ENCODE peak calls at places on chromosomes 6 and 20, in five cellular contexts. L is aorta, D is heart left ventricle, S is Panc1, E is HCT116. A is an unnamed sample.

GRCh38 chr6:144408151-144408550 is 123.0 kb downstream of the UTRN start:
- ATAC-seq in D (peak; percentile 58), S (no peak), E (no peak), L (no peak), A (no peak)

GRCh38 chr6:139833592-139833991 is 459.1 kb upstream of the CITED2 start:
- ATAC-seq in E (no peak), D (no peak), L (no peak), S (no peak), A (no peak)

GRCh38 chr6:107827541-107827940 is 3.4 kb upstream of the SCML4 start:
- ATAC-seq in E (no peak), S (no peak), D (no peak), L (no peak), A (no peak)

GRCh38 chr6:15023448-15023847 is 222.4 kb upstream of the JARID2 start:
- ATAC-seq in L (no peak), S (no peak), E (no peak), D (no peak), A (no peak)

GRCh38 chr6:119985952-119986736 is 636.6 kb upstream of the MAN1A1 start:
- ATAC-seq in S (no peak), L (no peak), D (no peak), E (no peak), A (no peak)

GRCh38 chr6:134199848-134200606 is 117.9 kb downstream of the SGK1 start:
- ATAC-seq in E (no peak), S (no peak), L (no peak), D (no peak), A (no peak)

GRCh38 chr6:16432075-16433032 is 194.0 kb downstream of the GMPR start:
- ATAC-seq in D (no peak), S (no peak), E (no peak), L (peak; percentile 26), A (no peak)

GRCh38 chr20:41664584-41664983 is 46.4 kb upstream of the CHD6 start:
- ATAC-seq in L (no peak), E (peak; percentile 80), S (peak; percentile 45), D (no peak), A (no peak)

GRCh38 chr6:132190097-132190814 is 211.0 kb downstream of the MOXD1 start:
- ATAC-seq in L (no peak), S (no peak), E (no peak), D (peak; percentile 58), A (no peak)

GRCh38 chr6:62328607-62329006 is 42.6 kb upstream of the KHDRBS2 start:
- ATAC-seq in E (no peak), D (no peak), L (no peak), S (no peak), A (no peak)

GRCh38 chr6:122008105-122009100 is 391.0 kb upstream of the HSF2 start:
- ATAC-seq in S (no peak), L (no peak), D (peak; percentile 98), E (no peak), A (no peak)

GRCh38 chr20:34001378-34001777 is 7.7 kb downstream of the RALY start:
- ATAC-seq in D (no peak), S (no peak), E (no peak), L (no peak), A (no peak)

GRCh38 chr6:126788961-126789365 is 329.5 kb upstream of the RSPO3 start:
- ATAC-seq in S (no peak), L (peak; percentile 78), E (no peak), D (no peak), A (peak; percentile 60)

GRCh38 chr20:20894280-20894679 is 181.8 kb upstream of the RALGAPA2 start:
- ATAC-seq in S (peak; percentile 51), L (no peak), D (no peak), E (no peak), A (no peak)

GRCh38 chr20:43667341-43668132 is 623 bp downstream of the MYBL2 start:
- ATAC-seq in E (peak; percentile 37), L (no peak), S (peak; percentile 14), D (no peak), A (no peak)
- H3K4me3 ChIP-seq in E (peak overlapping the region; percentile 78), L (no peak overlapping the region), S (peak overlapping the region; percentile 60), D (peak overlapping the region; percentile 36), A (peak overlapping the region; percentile 38)

GRCh38 chr20:62462976-62463592 is 12.7 kb downstream of the GATA5 start:
- ATAC-seq in L (no peak), E (no peak), S (no peak), D (no peak), A (no peak)

GRCh38 chr20:62464080-62464770 is 11.6 kb downstream of the GATA5 start:
- ATAC-seq in S (no peak), E (no peak), L (no peak), D (no peak), A (no peak)

GRCh38 chr20:62466071-62466760 is 9.6 kb downstream of the GATA5 start:
- ATAC-seq in E (no peak), D (no peak), L (no peak), S (no peak), A (no peak)

GRCh38 chr20:62466806-62467537 is 8.8 kb downstream of the GATA5 start:
- ATAC-seq in L (no peak), E (peak; percentile 29), D (no peak), S (peak; percentile 30), A (no peak)

DNA sequence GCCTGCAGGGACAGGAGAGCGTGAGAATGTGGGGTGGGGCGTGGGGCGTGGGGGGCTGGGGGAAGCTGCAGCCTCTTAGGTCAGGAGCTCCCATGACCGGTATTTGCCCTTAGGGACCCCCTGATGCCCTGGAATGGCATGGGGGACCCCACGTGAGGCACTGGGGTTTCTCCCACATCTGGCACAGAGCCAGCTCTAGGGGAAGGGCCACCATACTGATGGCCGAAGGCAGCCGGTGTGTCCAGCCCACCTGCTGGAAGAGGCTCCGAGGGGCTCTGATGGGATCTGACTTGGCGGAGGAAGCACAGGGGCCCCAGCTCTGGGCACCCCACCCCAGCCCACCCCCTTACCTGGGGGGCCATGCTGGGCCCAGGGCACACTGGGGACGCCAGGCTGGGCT is 10.8 kb downstream of the GATA5 start:
- ATAC-seq in D (no peak), S (no peak), L (no peak), E (no peak), A (no peak)
- H3K4me3 ChIP-seq in D (no peak overlapping the region), S (no peak overlapping the region), L (no peak overlapping the region), E (no peak overlapping the region), A (no peak overlapping the region)

DNA sequence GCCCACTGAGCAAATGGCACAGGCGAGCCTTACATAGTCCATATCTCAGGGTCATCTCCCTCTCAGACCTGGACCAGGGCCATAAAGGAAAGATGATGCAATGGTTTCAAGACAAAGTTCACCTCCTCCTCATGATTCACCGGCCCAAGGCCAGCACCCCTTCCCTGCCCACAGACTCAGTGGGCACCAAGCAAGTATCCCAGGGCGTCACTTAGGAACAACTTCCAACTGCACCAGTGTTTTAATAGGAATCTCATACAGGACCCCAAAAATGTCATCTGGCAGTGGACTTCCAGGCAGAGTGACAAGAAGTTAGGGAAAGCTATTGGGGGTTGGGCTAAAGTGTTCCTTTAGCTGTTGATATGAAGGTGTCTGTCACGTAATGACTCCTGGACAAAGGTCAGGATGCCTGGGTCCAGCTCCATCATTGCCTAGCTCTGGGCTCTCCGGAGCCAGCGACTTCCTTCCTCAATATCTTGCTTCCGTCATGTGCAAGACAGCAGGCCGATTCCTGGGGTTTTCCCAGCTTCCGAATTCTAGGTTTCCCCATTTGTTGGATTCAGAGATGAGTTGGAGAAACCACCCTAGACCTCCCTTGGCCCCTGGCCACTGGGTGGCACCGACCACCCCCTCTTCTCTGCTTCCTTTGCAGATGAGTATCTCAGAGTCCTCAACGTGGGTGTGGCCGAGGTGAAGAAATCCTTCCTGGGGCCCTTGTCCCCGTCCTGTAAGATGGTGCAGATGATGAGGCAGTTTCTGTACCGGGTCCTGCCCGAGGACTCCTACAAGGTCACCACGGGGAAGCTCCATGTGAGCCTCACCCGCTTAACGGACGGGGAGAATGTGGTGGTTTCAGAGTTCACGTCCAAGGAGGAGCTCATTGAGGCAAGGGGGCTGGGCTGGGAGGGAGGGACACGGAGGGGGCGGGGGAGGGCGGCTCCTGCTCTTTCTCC is 21.1 kb downstream of the PNPLA1 start:
- ATAC-seq in S (no peak), E (no peak), L (no peak), D (no peak), A (no peak)
- H3K4me3 ChIP-seq in S (no peak overlapping the region), E (no peak overlapping the region), L (no peak overlapping the region), D (no peak overlapping the region), A (no peak overlapping the region)

GRCh38 chr6:158816329-158816728 is 2.8 kb downstream of the EZR start:
- ATAC-seq in S (no peak), D (no peak), E (no peak), L (no peak), A (no peak)

GRCh38 chr6:158813032-158813431 is 6.1 kb downstream of the EZR start:
- ATAC-seq in E (no peak), D (no peak), L (no peak), S (no peak), A (no peak)

GRCh38 chr6:158815915-158816314 is 3.3 kb downstream of the EZR start:
- ATAC-seq in E (no peak), S (no peak), L (no peak), D (no peak), A (no peak)

GRCh38 chr6:158817298-158818007 is 1.7 kb downstream of the EZR start:
- ATAC-seq in D (peak; percentile 58), L (peak; percentile 20), S (no peak), E (no peak), A (no peak)

GRCh38 chr6:158815379-158815724 is 3.8 kb downstream of the EZR start:
- ATAC-seq in D (no peak), L (no peak), E (no peak), S (no peak), A (no peak)
- H3K4me3 ChIP-seq in D (peak overlapping the region; percentile 95), L (no peak overlapping the region), E (peak overlapping the region; percentile 81), S (peak overlapping the region; percentile 89), A (peak overlapping the region; percentile 78)

A was measured in gastroesophageal sphincter.